ENCODE peak calls at places on chromosomes 1 and 21, in eight cellular contexts. V is transverse colon, Z is NCI-H1694 treated with DMSO at 0.1 percent for 48 hours, W is fibroblast of mammary gland, D is GOT3, A is foreskin fibroblast, J is prostate gland, R is NCI-H774. L is an unnamed sample.
A peak's percentile ranks its signal among the peaks of the same experiment; 100 is the strongest.

GRCh38 chr1:186440584-186440983 is 20.3 kb downstream of the PDC start:
- DNase-seq in Z (no peak), D (no peak), J (no peak), R (peak; percentile 43), W (no peak), A (no peak), V (no peak), L (no peak)

GRCh38 chr1:82161651-82162238 is 361.0 kb downstream of the ADGRL2 start:
- DNase-seq in R (peak; percentile 58), J (peak; percentile 56), Z (no peak), A (peak; percentile 33), W (peak; percentile 50), V (peak; percentile 11), D (no peak), L (no peak)

GRCh38 chr1:172497230-172497629 is 35.7 kb upstream of the SUCO start:
- DNase-seq in A (peak; percentile 67), D (peak; percentile 75), R (no peak), Z (no peak), V (no peak), J (peak; percentile 54), W (no peak), L (no peak)

GRCh38 chr1:180027949-180028445 is 73.4 kb downstream of the CEP350 start:
- DNase-seq in J (no peak), V (no peak), W (peak; percentile 84), D (no peak), R (no peak), Z (no peak), A (peak; percentile 83), L (no peak)

GRCh38 chr1:31327381-31327780 is 30.5 kb downstream of the ZCCHC17 start:
- DNase-seq in W (peak; percentile 82), D (no peak), V (no peak), Z (no peak), R (no peak), J (no peak), A (peak; percentile 69), L (no peak)

GRCh38 chr1:93021539-93022134 is 57.4 kb upstream of the MTF2 start:
- DNase-seq in Z (peak; percentile 88), W (peak; percentile 69), V (no peak), J (no peak), R (peak; percentile 43), A (peak; percentile 56), D (no peak), L (no peak)

GRCh38 chr1:204503913-204504519 is 9.4 kb upstream of the PIK3C2B start:
- DNase-seq in Z (no peak), R (no peak), V (no peak), J (no peak), D (no peak), A (no peak), W (no peak), L (no peak)

GRCh38 chr1:178168535-178168934 is 74.6 kb downstream of the RASAL2 start:
- DNase-seq in A (peak; percentile 60), W (peak; percentile 74), Z (no peak), R (no peak), D (no peak), V (no peak), J (no peak), L (no peak)

GRCh38 chr21:26096972-26097371 is 73.6 kb downstream of the APP start:
- DNase-seq in W (no peak), V (no peak), J (no peak), Z (no peak), D (no peak), R (no peak), A (no peak), L (no peak)